ENCODE peak calls at places on chromosomes 11 and 22, in eight cellular contexts. A is B cell, S is foreskin fibroblast, X is left ventricle myocardium inferior, B is OCI-LY7, M is Peyer's patch, K is HCT116, D is fibroblast of the aortic adventitia. F is an unnamed sample.

GRCh38 chr11:61742391-61742790 is 10.0 kb upstream of the MYRF start:
- DNase-seq in A (no peak), D (no peak), S (no peak), X (no peak), B (no peak), M (no peak), K (no peak), F (no peak)

GRCh38 chr11:9777525-9777924 is 113.6 kb downstream of the SWAP70 start:
- DNase-seq in S (no peak), K (no peak), M (no peak), X (no peak), B (no peak), A (no peak), D (no peak), F (no peak)

GRCh38 chr22:25942989-25943411 is 201.0 kb downstream of the MYO18B start:
- DNase-seq in X (peak), M (no peak), B (no peak), A (no peak), S (no peak), K (no peak), D (no peak), F (no peak)

GRCh38 chr11:59463176-59463575 is 6.4 kb downstream of the OR4D6 start:
- DNase-seq in M (no peak), K (no peak), S (peak), D (peak), X (no peak), A (no peak), B (no peak), F (no peak)

GRCh38 chr11:46348566-46348981 is 1.3 kb downstream of the DGKZ start:
- DNase-seq in B (no peak), K (no peak), X (no peak), D (no peak), A (no peak), S (no peak), M (peak), F (peak)

GRCh38 chr11:67117667-67118058 is 1.4 kb upstream of the KDM2A start:
- DNase-seq in X (peak), S (peak), B (no peak), K (no peak), M (peak), A (no peak), D (no peak), F (peak)

GRCh38 chr22:46419754-46420571 is 84.4 kb downstream of the TRMU start:
- DNase-seq in B (no peak), A (no peak), K (no peak), S (no peak), X (no peak), M (no peak), D (no peak), F (no peak)

GRCh38 chr22:36055376-36056310 is 27.0 kb upstream of the RBFOX2 start:
- DNase-seq in A (no peak), K (no peak), S (peak), D (no peak), X (peak), B (no peak), M (no peak), F (no peak)

GRCh38 chr22:31530816-31531180 is 34.5 kb downstream of the SFI1 start:
- DNase-seq in K (no peak), D (peak), A (no peak), B (no peak), S (no peak), X (no peak), M (no peak), F (no peak)

GRCh38 chr11:85170184-85170583 is 457.0 kb downstream of the DLG2 start:
- DNase-seq in M (no peak), A (no peak), X (no peak), S (no peak), K (peak), B (no peak), D (no peak), F (no peak)

GRCh38 chr11:64753380-64754123 is 6.2 kb downstream of the PYGM start:
- DNase-seq in X (no peak), K (no peak), B (no peak), M (no peak), S (no peak), A (no peak), D (no peak), F (no peak)

GRCh38 chr11:34926831-34927132 is 10.4 kb downstream of the PDHX start:
- DNase-seq in M (no peak), B (no peak), K (no peak), X (no peak), D (peak), S (no peak), A (no peak), F (no peak)

GRCh38 chr22:23180301-23180892 is at the start of gene BCR:
- DNase-seq in B (peak), X (peak), M (peak), S (peak), D (peak), A (peak), K (peak), F (peak)
- TF ChIP-seq CTCF in B (peak), X (no peak), M (no peak), S (no peak), D (no peak), A (no peak), K (no peak), F (no peak)

DNA sequence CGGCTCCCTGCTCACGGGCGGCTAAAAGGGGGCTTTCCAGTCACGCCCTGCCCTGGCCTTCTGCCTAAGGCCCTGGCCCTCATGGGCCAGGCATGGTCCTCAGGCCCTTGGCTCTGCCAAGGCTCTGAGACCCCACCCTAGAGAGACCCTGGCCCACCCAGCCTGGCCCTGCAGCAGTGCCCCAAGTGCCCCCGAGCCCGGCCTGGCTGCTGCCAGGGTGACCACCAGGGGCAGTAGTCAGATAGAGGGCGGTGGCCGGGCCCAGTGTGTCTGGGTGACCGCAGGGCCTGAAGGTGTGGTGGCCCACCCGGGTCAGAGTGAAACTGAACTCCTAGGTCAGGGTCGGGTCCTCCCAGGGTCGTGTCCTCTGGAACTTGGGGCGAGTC is 29.4 kb upstream of the CCDC188 start:
- DNase-seq in M (no peak), A (no peak), S (no peak), K (no peak), X (no peak), B (no peak), D (no peak), F (no peak)
- TF ChIP-seq CTCF in M (no peak), A (no peak), S (peak), K (peak), X (peak), B (no peak), D (peak), F (no peak)

GRCh38 chr11:77471520-77472234 is 2.2 kb downstream of the PAK1 start:
- DNase-seq in S (no peak), K (no peak), B (peak), D (no peak), M (peak), X (no peak), A (no peak), F (peak)
- TF ChIP-seq CTCF in S (no peak), K (peak), B (peak), D (no peak), M (peak), X (no peak), A (peak), F (no peak)

DNA sequence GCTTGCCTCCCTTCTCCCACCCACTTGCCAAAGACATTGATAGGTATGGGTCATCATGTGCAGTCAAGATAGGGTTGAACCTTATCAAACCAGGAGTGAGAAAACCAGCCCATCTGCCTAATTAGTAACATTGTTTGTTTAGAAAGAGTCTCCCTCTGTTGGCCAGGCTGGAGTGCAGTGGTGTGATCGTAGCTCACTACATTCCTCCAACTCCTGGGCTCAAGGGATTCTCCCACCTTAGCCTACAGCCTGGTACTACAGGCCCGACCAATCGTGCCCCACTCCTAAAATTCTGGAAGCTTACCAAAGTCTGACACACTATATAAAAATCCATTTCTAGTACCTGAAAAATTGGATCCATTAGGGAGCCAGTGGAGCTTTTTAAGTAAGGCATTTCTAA is 4.5 kb downstream of the C11orf71 start:
- DNase-seq in S (no peak), K (peak), A (no peak), M (no peak), X (no peak), B (no peak), D (no peak), F (no peak)
- TF ChIP-seq CTCF in S (peak), K (peak), A (no peak), M (peak), X (peak), B (peak), D (peak), F (no peak)

DNA sequence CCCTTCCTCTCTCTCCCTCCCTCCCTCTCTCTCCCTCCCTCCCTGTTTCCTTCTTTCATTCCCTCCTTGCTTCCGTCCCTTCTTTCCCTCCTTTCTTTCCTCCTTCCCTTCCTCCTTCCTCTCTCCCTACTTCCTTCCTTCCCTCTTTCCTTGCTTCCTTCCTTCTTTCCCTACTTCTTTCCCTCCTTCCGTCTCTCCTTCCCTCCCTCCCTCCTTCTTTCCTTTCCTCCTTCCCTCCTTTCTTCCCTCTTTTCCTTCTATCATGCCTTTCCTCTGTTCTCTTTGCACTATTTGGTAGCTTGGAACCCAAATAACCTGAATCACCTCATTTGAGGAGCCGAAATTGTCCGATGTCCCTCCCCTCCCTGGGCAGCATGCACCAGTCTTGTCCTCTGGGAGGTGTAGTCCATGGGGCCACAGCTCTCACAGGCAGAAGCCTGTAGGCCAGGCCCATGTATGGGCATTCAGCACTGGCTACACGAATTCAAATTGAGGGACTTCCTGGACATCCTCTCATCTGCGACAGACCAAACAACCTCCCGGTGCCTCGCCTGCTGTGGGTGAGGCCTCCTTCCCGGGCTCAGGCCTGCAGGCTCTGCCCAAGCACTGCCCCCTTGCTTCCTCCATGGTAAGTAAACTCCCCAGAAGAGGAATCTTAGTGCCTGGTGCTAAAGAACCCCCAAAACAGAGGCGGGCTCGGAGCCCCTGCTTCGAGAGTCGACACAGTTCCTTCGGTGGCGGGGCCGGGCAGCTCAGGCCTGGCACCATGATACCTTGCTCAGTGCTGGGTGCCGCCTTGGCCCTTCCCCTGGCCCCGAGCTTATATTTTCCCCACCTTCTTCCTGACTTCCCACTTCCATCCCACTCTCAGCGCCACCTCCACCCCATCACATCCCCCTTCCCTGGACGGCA is 454.1 kb upstream of the CADM1 start:
- DNase-seq in A (no peak), K (no peak), M (no peak), B (no peak), D (no peak), S (no peak), X (no peak), F (no peak)
- TF ChIP-seq CTCF in A (no peak), K (no peak), M (no peak), B (no peak), D (no peak), S (no peak), X (no peak), F (no peak)

GRCh38 chr11:43515090-43515489 is 156.4 kb downstream of the TTC17 start:
- DNase-seq in S (no peak), X (no peak), K (no peak), A (no peak), M (no peak), D (no peak), B (peak), F (no peak)
- TF ChIP-seq CTCF in S (no peak), X (peak), K (peak), A (no peak), M (no peak), D (no peak), B (no peak), F (no peak)

GRCh38 chr11:70954471-70954870 is 297.9 kb downstream of the SHANK2 start:
- DNase-seq in D (no peak), K (no peak), X (no peak), M (no peak), B (no peak), S (no peak), A (no peak), F (no peak)
- TF ChIP-seq CTCF in D (no peak), K (no peak), X (no peak), M (no peak), B (no peak), S (no peak), A (no peak), F (no peak)

DNA sequence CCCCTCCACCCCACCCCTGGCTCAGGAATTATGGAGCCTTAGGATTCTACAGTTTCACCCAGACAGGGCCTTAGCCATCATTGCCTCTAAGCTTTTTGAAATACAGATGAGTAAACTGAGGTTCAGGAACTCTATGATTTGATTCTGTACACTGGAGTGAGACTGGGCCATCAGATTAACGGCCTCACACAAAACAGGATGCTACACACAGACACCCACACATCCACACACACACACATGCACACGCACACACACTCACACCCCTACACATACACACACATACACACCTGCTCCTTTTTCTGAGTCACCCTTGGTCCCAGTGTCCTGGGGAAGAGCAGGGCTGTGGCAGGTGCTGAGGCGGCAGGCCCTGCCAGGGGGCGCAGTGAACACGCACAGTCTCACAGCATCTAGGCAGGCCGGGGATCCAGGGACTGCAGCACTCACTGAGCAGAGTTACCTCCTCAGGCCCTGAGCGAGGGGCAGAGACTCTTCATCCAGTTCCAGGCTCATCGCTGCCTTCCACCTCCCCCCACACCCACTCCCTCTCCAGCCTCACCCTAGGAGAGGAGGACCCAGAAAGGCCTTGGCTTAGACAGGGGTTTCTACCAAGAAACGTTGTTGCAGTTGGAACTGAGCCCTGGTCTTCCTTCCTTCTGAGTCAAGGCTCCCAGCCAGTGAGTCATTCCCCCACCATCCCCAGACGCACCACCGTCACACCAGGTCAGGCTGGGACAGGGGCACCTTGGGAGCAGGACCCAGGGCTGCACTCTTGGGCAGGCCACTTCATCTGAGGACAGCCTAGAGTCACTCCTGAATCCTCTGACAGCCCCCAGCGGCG is 89.8 kb upstream of the PARVA start:
- DNase-seq in B (no peak), K (peak), S (peak), A (no peak), X (no peak), M (no peak), D (peak), F (no peak)
- TF ChIP-seq CTCF in B (no peak), K (peak), S (peak), A (no peak), X (no peak), M (no peak), D (peak), F (no peak)

GRCh38 chr11:82900277-82901164 is at the start of gene PRCP:
- DNase-seq in S (peak), K (peak), M (peak), A (peak), X (peak), D (peak), B (peak), F (peak)
- TF ChIP-seq CTCF in S (no peak), K (no peak), M (no peak), A (no peak), X (peak), D (no peak), B (peak), F (no peak)

GRCh38 chr11:7281083-7281482 is 29.4 kb downstream of the SYT9 start:
- DNase-seq in B (no peak), D (no peak), X (no peak), K (no peak), M (no peak), A (no peak), S (peak), F (no peak)

GRCh38 chr11:7279676-7280075 is 28.0 kb downstream of the SYT9 start:
- DNase-seq in X (no peak), B (no peak), M (no peak), K (no peak), A (no peak), D (no peak), S (no peak), F (no peak)

GRCh38 chr11:7275133-7275532 is 23.4 kb downstream of the SYT9 start:
- DNase-seq in X (no peak), A (no peak), K (no peak), B (no peak), D (no peak), S (no peak), M (no peak), F (no peak)

GRCh38 chr11:7278314-7278917 is 26.7 kb downstream of the SYT9 start:
- DNase-seq in K (peak), X (no peak), D (peak), A (no peak), B (peak), M (no peak), S (peak), F (peak)
- TF ChIP-seq CTCF in K (peak), X (peak), D (peak), A (peak), B (peak), M (peak), S (peak), F (peak)